ENCODE peak calls at places on chromosomes 1 and 21, in five cellular contexts. P, U, X, T and R are unnamed samples.

GRCh38 chr1:166479052-166479631 is 312.3 kb upstream of the FAM78B start:
- DNase-seq in P (peak; percentile 66), X (no peak), U (no peak), T (no peak), R (no peak)

GRCh38 chr1:958823-959729 is at the start of gene NOC2L:
- DNase-seq in P (peak; percentile 96), X (peak; percentile 93), U (peak; percentile 94), T (peak; percentile 64), R (peak; percentile 98)

GRCh38 chr1:173648880-173649605 is 13.9 kb downstream of the TEX50 start:
- DNase-seq in U (no peak), X (no peak), T (no peak), P (no peak), R (no peak)

GRCh38 chr21:44708213-44708865 is 3.0 kb downstream of the TSPEAR start:
- DNase-seq in U (no peak), P (peak; percentile 19), X (no peak), T (no peak), R (no peak)

GRCh38 chr1:214563881-214564280 is 12.5 kb upstream of the PTPN14 start:
- DNase-seq in T (no peak), P (no peak), X (no peak), U (no peak), R (no peak)

GRCh38 chr1:243438815-243439214 is 183.0 kb downstream of the SDCCAG8 start:
- DNase-seq in X (no peak), U (no peak), P (no peak), T (peak; percentile 83), R (no peak)

GRCh38 chr1:51342591-51343206 is 12.3 kb upstream of the TTC39A start:
- DNase-seq in T (no peak), P (no peak), U (no peak), X (no peak), R (no peak)

GRCh38 chr21:31132574-31133242 is 94.4 kb upstream of the KRTAP19-8 start:
- DNase-seq in T (peak; percentile 18), X (no peak), U (no peak), P (no peak), R (no peak)

GRCh38 chr1:227869851-227870305 is 54.4 kb downstream of the PRSS38 start:
- DNase-seq in T (no peak), U (no peak), X (no peak), P (peak; percentile 21), R (no peak)

GRCh38 chr1:182338806-182339370 is 52.7 kb downstream of the GLUL start:
- DNase-seq in P (no peak), U (no peak), X (no peak), T (no peak), R (no peak)
- H3K27ac ChIP-seq in P (no peak overlapping the region), U (no peak overlapping the region), X (no peak overlapping the region), T (no peak overlapping the region), R (no peak overlapping the region)

GRCh38 chr1:223721658-223722606 is 9.6 kb downstream of the CAPN2 start:
- DNase-seq in X (no peak), U (no peak), P (no peak), T (no peak), R (no peak)

GRCh38 chr1:223720987-223721591 is 8.8 kb downstream of the CAPN2 start:
- DNase-seq in U (no peak), P (peak; percentile 59), T (peak; percentile 88), X (no peak), R (no peak)

GRCh38 chr1:223724376-223724775 is 12.0 kb downstream of the CAPN2 start:
- DNase-seq in T (no peak), X (no peak), U (no peak), P (no peak), R (no peak)

GRCh38 chr1:223725578-223725977 is 13.2 kb downstream of the CAPN2 start:
- DNase-seq in T (no peak), P (no peak), X (no peak), U (no peak), R (no peak)

GRCh38 chr1:223723351-223723904 is 11.1 kb downstream of the CAPN2 start:
- DNase-seq in T (no peak), P (no peak), X (no peak), U (no peak), R (no peak)
- H3K36me3 ChIP-seq in T (peaks cover 41% of the 10 kb centered on the region), P (peaks cover 75% of the 10 kb centered on the region), X (peaks cover 43% of the 10 kb centered on the region), U (peaks cover 60% of the 10 kb centered on the region), R (no peaks in the 10 kb centered on the region)

GRCh38 chr1:38123356-38123755 is 76.8 kb upstream of the POU3F1 start:
- DNase-seq in T (no peak), U (no peak), X (no peak), P (no peak), R (no peak)
- TF ChIP-seq CTCF in T (no peak), U (no peak), X (no peak), P (no peak), R (no peak)

DNA sequence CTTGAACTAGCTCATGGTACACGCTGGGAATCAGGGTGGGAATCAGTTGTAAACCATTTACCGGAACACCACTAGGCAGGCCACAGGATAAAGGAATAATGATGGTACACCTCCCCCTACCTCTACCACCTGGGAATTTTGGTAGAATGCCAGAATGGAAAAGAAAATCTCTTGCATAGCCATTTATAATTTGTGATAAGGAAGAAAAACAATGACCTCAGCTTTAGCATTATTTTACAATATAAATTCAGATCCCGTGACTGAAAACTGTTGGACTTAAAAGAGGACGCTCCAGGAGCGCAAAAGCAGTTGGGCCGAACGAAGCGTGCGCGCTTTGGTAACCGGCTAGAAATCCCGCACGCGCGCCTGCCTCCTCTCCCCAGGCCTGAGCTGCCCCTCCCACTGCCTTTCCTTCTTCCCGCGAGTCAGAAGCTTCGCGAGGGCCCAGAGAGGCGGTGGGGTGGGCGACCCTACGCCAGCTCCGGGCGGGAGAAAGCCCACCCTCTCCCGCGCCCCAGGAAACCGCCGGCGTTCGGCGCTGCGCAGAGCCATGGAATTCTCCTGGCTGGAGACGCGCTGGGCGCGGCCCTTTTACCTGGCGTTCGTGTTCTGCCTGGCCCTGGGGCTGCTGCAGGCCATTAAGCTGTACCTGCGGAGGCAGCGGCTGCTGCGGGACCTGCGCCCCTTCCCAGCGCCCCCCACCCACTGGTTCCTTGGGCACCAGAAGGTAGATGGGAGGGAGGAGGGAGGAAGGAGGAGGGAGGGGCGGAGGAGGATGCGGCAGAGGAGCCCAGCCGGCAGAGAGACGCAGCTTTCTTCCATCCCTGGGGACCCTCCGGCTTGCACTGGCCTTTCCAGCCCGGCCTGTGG is at the start of gene CYP4X1:
- DNase-seq in U (peak; percentile 59), T (no peak), X (peak; percentile 81), P (peak; percentile 70), R (no peak)
- H3K27ac ChIP-seq in U (peak within 1 kb of the TSS; percentile 46), T (no peak within 1 kb of the TSS), X (peak within 1 kb of the TSS; percentile 83), P (peak within 1 kb of the TSS; percentile 76), R (no peak within 1 kb of the TSS)

GRCh38 chr1:54325705-54326461 is 80.3 kb downstream of the SSBP3 start:
- DNase-seq in U (no peak), P (no peak), X (no peak), T (no peak), R (no peak)
- H3K36me3 ChIP-seq in U (no peaks in the 10 kb centered on the region), P (peaks cover 4% of the 10 kb centered on the region), X (no peaks in the 10 kb centered on the region), T (peaks cover 3% of the 10 kb centered on the region), R (no peaks in the 10 kb centered on the region)

DNA sequence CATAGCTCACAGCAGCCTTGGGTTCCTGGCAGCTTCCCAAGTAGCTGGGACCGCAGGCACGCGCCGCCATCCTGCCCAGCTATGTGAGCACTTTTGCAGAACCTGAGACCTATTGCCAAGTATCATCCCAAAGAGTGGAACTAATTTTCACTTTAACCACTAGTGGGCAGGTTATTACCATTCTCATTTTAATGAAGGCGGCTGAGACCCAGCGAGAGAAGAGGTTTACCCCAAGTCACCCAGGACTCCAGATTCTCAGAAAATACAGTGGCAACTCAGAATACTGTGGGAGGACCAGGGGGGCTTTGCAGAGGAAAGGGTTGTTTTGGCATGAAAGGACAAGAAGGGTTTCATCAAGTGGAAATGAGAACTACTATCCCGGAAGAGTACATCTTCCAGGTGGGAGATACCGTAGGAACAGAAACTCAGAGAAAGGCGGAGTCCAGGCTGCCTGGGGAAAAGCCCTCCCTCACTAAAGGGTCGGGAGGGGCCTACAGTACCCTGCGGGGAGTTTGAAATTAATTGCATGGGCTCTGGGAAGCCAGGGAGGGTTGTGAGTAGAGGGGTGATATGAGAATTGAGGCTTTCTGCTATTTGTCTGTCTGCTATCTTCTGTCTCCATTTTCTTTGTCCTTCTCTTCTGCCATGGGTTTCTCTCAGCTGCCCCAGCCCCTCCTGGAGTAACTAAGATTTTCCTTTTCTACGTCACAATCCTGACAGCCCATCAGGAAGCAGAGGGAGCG is 7.2 kb upstream of the SEMA4A start:
- DNase-seq in T (peak; percentile 91), U (peak; percentile 84), P (peak; percentile 67), X (peak; percentile 77), R (peak; percentile 78)
- TF ChIP-seq CTCF in T (peak; percentile 58), U (peak; percentile 70), P (no peak), X (peak; percentile 64), R (peak; percentile 42)

DNA sequence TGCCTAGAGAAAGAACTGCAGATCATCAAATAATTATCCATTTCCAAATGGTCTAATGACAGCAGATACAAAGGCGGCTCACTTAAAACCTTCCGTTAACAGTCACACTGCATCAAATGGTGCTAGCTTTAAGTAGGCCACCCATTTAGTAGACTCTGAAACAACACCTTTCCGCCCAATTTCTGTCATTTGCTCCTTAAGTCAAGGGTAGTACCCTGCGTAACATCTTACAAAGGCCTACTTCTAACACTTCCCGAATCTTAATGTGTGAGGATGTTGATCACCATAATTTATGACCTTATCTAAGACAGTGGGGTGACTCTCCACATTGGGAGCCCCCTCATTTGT is 684 bp upstream of the RALGPS2 start:
- DNase-seq in T (no peak), P (no peak), U (no peak), X (no peak), R (no peak)
- H3K27ac ChIP-seq in T (peak overlapping the region; percentile 8), P (no peak overlapping the region), U (peak overlapping the region; percentile 80), X (peak overlapping the region; percentile 91), R (no peak overlapping the region)

GRCh38 chr1:109919271-109919670 is 8.6 kb downstream of the CSF1 start:
- DNase-seq in T (no peak), P (no peak), X (no peak), U (no peak), R (no peak)
- H3K36me3 ChIP-seq in T (peaks cover 3% of the 10 kb centered on the region), P (peaks cover 92% of the 10 kb centered on the region), X (peaks cover 90% of the 10 kb centered on the region), U (peaks cover 100% of the 10 kb centered on the region), R (peaks cover 92% of the 10 kb centered on the region)